ENCODE peak calls at places on chromosomes 11 and 22, in eight cellular contexts. M, T, B, X, L, D, V and S are unnamed samples.

GRCh38 chr11:70521475-70522260 is 123.3 kb downstream of the CTTN start:
- DNase-seq in D (no peak), M (no peak), X (peak), L (no peak), T (no peak), B (no peak), V (no peak), S (no peak)

GRCh38 chr22:37021710-37022482 is 2.4 kb downstream of the MPST start:
- DNase-seq in X (peak), L (peak), M (no peak), T (peak), D (no peak), V (peak), B (peak), S (peak)

GRCh38 chr11:61860054-61860903 is 31.1 kb downstream of the FADS3 start:
- DNase-seq in X (no peak), D (peak), L (peak), B (peak), T (peak), M (no peak), V (no peak), S (no peak)

GRCh38 chr22:36052505-36052941 is 23.9 kb upstream of the RBFOX2 start:
- DNase-seq in X (no peak), D (no peak), V (no peak), T (no peak), B (peak), L (peak), M (no peak), S (no peak)

GRCh38 chr11:72552399-72552910 is 118.1 kb upstream of the CLPB start:
- DNase-seq in T (no peak), B (no peak), M (no peak), L (no peak), V (no peak), D (no peak), X (no peak), S (no peak)

GRCh38 chr11:20089796-20090653 is 70.2 kb downstream of the DBX1 start:
- DNase-seq in X (no peak), V (no peak), M (no peak), T (no peak), B (peak), D (no peak), L (no peak), S (no peak)

GRCh38 chr11:47183969-47184368 is 2.3 kb downstream of the PACSIN3 start:
- DNase-seq in M (no peak), L (no peak), T (no peak), D (no peak), V (no peak), X (no peak), B (no peak), S (no peak)

GRCh38 chr11:65078151-65078550 is 5.7 kb downstream of the CDCA5 start:
- DNase-seq in X (peak), M (no peak), V (peak), B (peak), D (no peak), T (peak), L (peak), S (peak)

GRCh38 chr22:45225732-45226560 is 14.7 kb downstream of the KIAA0930 start:
- DNase-seq in B (no peak), M (no peak), L (no peak), D (peak), X (peak), V (no peak), T (peak), S (no peak)

GRCh38 chr22:41979423-41980250 is 10.4 kb downstream of the SEPTIN3 start:
- DNase-seq in D (no peak), V (no peak), X (no peak), M (no peak), T (no peak), B (no peak), L (no peak), S (no peak)

GRCh38 chr11:65962136-65962564 is 616 bp downstream of the SART1 start:
- DNase-seq in V (no peak), L (no peak), D (no peak), B (no peak), M (no peak), X (no peak), T (no peak), S (no peak)

GRCh38 chr11:5369793-5370192 is 13.8 kb upstream of the OR51M1 start:
- DNase-seq in L (no peak), V (no peak), B (no peak), T (no peak), D (no peak), X (no peak), M (no peak), S (no peak)

GRCh38 chr11:45412521-45412920 is 126.4 kb upstream of the SYT13 start:
- DNase-seq in L (no peak), B (no peak), M (no peak), X (no peak), V (no peak), D (no peak), T (no peak), S (no peak)

GRCh38 chr11:44208976-44209603 is 100.8 kb downstream of the ALX4 start:
- DNase-seq in T (no peak), V (no peak), L (no peak), X (no peak), M (no peak), B (no peak), D (no peak), S (no peak)

GRCh38 chr11:36288442-36289225 is 590 bp downstream of the COMMD9 start:
- DNase-seq in M (no peak), T (no peak), X (no peak), D (no peak), L (no peak), V (no peak), B (no peak), S (no peak)

GRCh38 chr11:126654886-126655806 is 299.7 kb downstream of the ST3GAL4 start:
- DNase-seq in X (no peak), L (no peak), T (no peak), B (no peak), D (no peak), V (no peak), M (no peak), S (no peak)

GRCh38 chr22:21707677-21708076 is 27.9 kb downstream of the YPEL1 start:
- DNase-seq in T (no peak), V (no peak), B (no peak), X (no peak), L (no peak), M (no peak), D (no peak), S (no peak)

GRCh38 chr11:61587541-61587941 is 6.7 kb upstream of the SYT7 start:
- DNase-seq in B (peak), V (no peak), X (peak), M (no peak), L (no peak), T (peak), D (peak), S (no peak)

GRCh38 chr11:130388607-130389205 is 39.7 kb downstream of the ADAMTS8 start:
- DNase-seq in L (no peak), D (no peak), T (no peak), X (no peak), B (no peak), M (no peak), V (no peak), S (no peak)

GRCh38 chr11:13362596-13363109 is 85.1 kb downstream of the BMAL1 start:
- DNase-seq in V (no peak), L (no peak), D (no peak), T (no peak), B (no peak), X (no peak), M (no peak), S (no peak)

GRCh38 chr11:8649361-8649760 is 33.1 kb downstream of the TRIM66 start:
- DNase-seq in T (no peak), B (no peak), V (no peak), L (no peak), M (no peak), D (no peak), X (no peak), S (no peak)

GRCh38 chr11:111733009-111733408 is 33.2 kb downstream of the PPP2R1B start:
- DNase-seq in V (no peak), L (no peak), X (peak), D (peak), B (no peak), M (no peak), T (no peak), S (no peak)

GRCh38 chr11:34181254-34181653 is 75.8 kb downstream of the NAT10 start:
- DNase-seq in M (no peak), B (no peak), L (no peak), V (no peak), D (no peak), X (no peak), T (no peak), S (no peak)

GRCh38 chr22:49007013-49007653 is 820.5 kb downstream of the BRD1 start:
- DNase-seq in L (no peak), B (peak), T (no peak), X (no peak), M (no peak), D (no peak), V (no peak), S (no peak)

GRCh38 chr11:125552927-125553326 is 16.4 kb upstream of the EI24 start:
- DNase-seq in X (no peak), V (no peak), D (no peak), T (no peak), M (no peak), L (no peak), B (no peak), S (no peak)
- TF ChIP-seq POLR2AphosphoS5 in X (no peak), V (no peak), D (no peak), T (no peak), M (no peak), L (no peak), B (no peak), S (no peak)

DNA sequence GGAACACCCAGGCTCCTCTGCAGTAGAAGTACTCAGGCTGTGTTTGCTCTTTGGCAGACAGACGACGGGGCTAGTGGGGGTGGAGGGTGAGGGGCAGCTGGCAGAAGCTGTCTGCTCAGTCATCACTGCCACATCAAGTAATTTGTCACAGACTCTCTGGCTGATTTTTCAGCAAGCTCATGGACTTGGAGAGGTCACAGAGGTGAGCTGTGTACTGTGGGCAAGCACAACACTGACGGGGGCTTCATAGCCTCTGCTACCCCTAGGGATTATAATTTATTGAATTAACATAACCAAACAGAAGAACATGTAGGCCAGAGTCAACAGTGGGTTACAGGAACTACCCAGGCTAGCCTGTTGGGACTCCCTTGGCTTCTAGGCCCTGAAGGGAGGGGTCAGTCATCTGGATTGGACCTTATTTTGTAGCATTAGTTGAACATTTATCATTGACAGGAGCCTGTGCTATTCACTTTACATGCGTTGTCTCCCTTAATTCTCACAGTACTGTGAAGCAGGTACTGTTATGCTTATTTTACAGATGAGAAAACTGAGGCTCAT is 56.9 kb downstream of the KREMEN1 start:
- DNase-seq in D (peak), X (no peak), M (no peak), T (no peak), V (no peak), B (no peak), L (no peak), S (no peak)
- TF ChIP-seq POLR2A in D (no peak), X (no peak), M (no peak), T (no peak), V (no peak), B (no peak), L (no peak), S (no peak)

DNA sequence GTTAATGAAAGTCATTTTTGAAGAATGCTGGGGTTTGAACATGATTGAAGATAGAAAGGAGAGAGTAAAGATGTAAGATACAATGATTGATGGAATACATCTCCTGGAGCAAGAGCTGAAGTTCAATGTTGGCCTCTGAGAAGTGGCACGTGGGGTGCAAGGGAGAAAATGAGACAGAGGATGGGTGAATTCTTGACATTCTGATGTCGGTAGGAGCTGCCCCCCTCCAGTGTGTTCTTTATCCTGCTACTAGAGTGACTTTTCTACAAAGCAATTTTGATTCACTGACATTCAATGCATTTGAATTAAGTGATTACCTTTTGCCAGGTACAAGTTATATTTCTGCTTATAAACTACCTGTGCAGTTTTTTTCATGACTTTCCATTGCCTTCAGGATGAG is 159.0 kb upstream of the MTMR2 start:
- DNase-seq in L (no peak), V (no peak), B (no peak), X (no peak), M (no peak), D (no peak), T (no peak), S (no peak)
- TF ChIP-seq POLR2AphosphoS5 in L (no peak), V (no peak), B (no peak), X (no peak), M (no peak), D (no peak), T (no peak), S (no peak)

GRCh38 chr22:46770151-46770641 is 7.7 kb downstream of the TBC1D22A start:
- DNase-seq in T (no peak), D (no peak), B (no peak), L (no peak), V (no peak), M (no peak), X (peak), S (no peak)

GRCh38 chr22:46767249-46767985 is 5.0 kb downstream of the TBC1D22A start:
- DNase-seq in V (no peak), B (no peak), L (no peak), D (no peak), M (no peak), T (no peak), X (peak), S (no peak)

GRCh38 chr22:46770726-46771125 is 8.3 kb downstream of the TBC1D22A start:
- DNase-seq in L (no peak), V (no peak), M (no peak), X (peak), B (no peak), T (no peak), D (no peak), S (no peak)

GRCh38 chr22:46769191-46769675 is 6.8 kb downstream of the TBC1D22A start:
- DNase-seq in D (no peak), V (no peak), M (no peak), L (no peak), B (peak), X (peak), T (no peak), S (no peak)

DNA sequence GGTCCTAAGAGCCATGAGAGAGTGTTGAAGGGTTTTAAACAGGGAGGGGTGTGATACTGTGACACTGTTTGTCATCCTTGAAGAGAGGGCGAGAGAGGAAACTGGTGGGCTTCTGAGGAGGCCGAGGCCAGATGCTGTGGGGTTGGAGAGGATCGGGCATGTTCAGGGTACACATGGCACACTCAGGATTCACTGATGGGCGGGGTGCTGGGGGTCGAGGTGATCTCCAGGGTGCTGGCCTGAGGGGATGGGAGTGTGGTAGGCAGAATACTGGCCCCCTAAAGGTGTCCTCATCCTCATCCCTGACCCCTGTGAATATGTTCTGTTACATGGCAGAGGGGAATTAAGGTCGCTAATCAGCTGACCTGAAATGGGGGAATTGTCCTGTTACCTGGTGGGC is 7.3 kb downstream of the TBC1D22A start:
- DNase-seq in L (no peak), T (no peak), V (no peak), X (no peak), B (no peak), M (no peak), D (no peak), S (no peak)
- TF ChIP-seq POLR2A in L (no peak), T (no peak), V (no peak), X (no peak), B (no peak), M (no peak), D (no peak), S (no peak)

DNA sequence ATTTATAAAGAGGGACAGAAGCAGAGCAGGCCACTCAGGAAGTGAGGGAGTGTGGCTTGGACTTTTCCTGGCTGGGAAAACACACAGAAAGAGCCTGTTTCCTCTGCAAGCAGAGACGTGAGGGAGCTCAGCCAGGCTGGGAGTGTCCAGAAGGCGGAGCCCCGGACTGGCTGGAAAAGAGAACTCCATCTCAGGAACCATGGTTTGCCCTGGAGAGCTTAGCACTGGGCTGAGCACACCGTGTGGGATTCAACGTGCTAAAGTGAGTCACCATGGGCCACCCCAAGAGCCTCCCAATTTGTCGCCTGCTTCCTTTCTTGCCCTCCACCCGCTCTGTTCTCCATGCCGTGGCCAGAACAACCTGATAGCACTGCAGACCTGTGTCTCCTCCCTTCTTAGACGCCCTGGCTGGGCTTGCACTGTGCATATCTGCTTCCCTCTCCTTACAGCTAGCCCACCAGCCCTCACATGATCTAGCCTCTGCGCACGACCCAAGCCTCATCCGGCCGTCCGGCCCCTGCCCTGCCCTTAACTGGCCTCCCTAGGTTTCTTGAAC is 51.8 kb downstream of the GALNT18 start:
- DNase-seq in D (peak), T (peak), M (no peak), V (no peak), X (peak), L (no peak), B (peak), S (no peak)
- TF ChIP-seq POLR2AphosphoS5 in D (no peak), T (no peak), M (no peak), V (no peak), X (peak), L (no peak), B (no peak), S (no peak)

GRCh38 chr11:119087747-119088241 is 3.1 kb downstream of the HMBS start:
- DNase-seq in B (no peak), X (no peak), L (no peak), M (no peak), V (no peak), T (no peak), D (no peak), S (no peak)
- TF ChIP-seq POLR2A in B (no peak), X (no peak), L (no peak), M (no peak), V (no peak), T (no peak), D (no peak), S (no peak)

DNA sequence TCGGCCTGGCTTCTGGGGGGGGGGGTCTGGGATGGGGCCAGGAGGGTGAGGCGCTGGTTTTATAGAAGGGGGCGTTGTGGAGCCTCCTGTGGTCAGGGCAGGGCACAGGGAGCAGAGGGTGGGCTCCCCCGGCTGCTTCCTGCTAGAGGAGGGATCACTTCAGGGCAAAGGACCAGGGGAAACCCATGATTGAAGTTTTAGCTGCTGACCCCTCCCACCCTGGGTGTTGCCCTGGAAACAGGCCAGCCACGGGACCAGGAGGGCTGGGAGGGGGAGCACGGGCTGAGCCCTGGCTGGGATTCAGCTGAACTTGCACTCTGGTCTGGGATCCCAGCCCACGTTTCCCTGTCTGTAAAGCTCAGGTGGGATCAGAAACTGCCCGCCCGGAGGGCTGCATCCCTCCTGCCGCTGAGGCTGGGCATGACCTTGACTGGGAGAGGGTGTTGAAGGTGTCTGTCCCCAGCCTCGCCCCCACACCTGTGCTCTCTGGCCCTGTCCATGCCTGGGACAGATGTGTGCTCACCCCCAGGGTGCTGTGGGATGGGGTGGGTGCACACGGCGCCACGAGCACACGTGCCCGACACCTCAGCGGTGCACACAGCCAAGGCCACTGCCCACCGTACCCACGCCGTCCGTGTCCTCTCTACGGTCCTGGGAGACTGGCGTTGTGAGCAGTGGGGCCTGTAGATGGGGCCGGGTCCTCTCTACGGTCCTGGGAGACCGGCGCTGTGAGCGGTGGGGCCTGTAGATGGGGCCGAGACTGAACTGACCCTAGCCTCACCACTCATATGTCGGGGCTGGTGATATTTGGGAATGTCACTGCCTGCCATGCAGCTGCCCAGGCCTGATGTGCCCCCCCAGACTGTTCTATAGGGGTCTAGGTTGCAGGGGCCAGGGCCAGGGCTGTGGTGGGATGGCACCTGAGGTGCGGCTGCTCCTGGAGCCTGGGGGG is 2.3 kb downstream of the TSPAN4 start:
- DNase-seq in T (peak), M (no peak), V (no peak), X (peak), B (peak), D (peak), L (no peak), S (no peak)
- TF ChIP-seq POLR2AphosphoS5 in T (peak), M (no peak), V (no peak), X (peak), B (peak), D (peak), L (no peak), S (no peak)

DNA sequence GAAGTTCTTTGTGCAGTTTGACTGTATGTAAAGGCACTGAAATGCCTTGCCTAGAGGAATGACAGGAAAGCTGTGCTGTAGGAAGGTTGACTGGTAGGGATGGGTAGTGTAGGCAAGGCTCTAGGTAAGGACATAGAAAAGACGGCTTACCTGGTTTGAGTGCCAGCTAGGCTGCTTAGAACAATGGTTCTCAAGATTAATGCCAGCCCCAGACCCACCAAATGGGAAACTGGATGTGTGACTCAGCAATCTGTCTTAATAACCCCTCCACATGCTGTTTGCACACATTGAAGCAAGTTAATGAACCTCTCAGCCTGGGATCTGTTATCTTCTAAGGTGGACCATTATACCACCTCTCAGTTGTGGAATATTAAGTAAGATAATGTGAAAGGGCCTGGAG is 3.7 kb downstream of the RPS3 start:
- DNase-seq in B (no peak), D (no peak), V (no peak), L (no peak), X (no peak), M (no peak), T (no peak), S (no peak)
- TF ChIP-seq POLR2A in B (no peak), D (no peak), V (no peak), L (no peak), X (no peak), M (no peak), T (no peak), S (peak)